ENCODE peak calls at places on chromosomes 16 and 17, in four cellular contexts. N, V, O and U are unnamed samples.

GRCh38 chr16:50067290-50067853 is 1.6 kb downstream of the HEATR3 start:
- DNase-seq in N (no peak), O (peak; percentile 51), V (peak; percentile 20), U (no peak)

GRCh38 chr16:74601131-74601871 is 5.6 kb downstream of the GLG1 start:
- DNase-seq in V (no peak), O (no peak), N (no peak), U (no peak)

GRCh38 chr16:86387461-86388440 is 122.6 kb upstream of the FOXF1 start:
- DNase-seq in N (no peak), O (no peak), V (peak; percentile 59), U (no peak)

GRCh38 chr16:3508736-3509135 is 7.9 kb downstream of the CLUAP1 start:
- DNase-seq in V (no peak), O (no peak), N (no peak), U (no peak)

GRCh38 chr16:2610781-2611498 is 71.4 kb upstream of the KCTD5 start:
- DNase-seq in V (no peak), N (peak; percentile 36), O (no peak), U (no peak)

GRCh38 chr16:84271866-84272265 is 22.8 kb upstream of the WFDC1 start:
- DNase-seq in O (no peak), N (no peak), V (no peak), U (no peak)

GRCh38 chr16:23423496-23424049 is 29.4 kb downstream of the COG7 start:
- DNase-seq in O (no peak), V (peak; percentile 10), N (peak; percentile 82), U (peak; percentile 38)

GRCh38 chr17:78338860-78339259 is 21.0 kb downstream of the SOCS3 start:
- DNase-seq in N (peak; percentile 11), V (no peak), O (no peak), U (no peak)

GRCh38 chr17:39705786-39706348 is 6.0 kb downstream of the ERBB2 start:
- DNase-seq in O (no peak), V (no peak), N (no peak), U (no peak)

GRCh38 chr16:1723450-1724147 is 17.6 kb downstream of the MAPK8IP3 start:
- DNase-seq in N (peak; percentile 57), O (peak; percentile 47), V (peak; percentile 28), U (no peak)

GRCh38 chr17:74773414-74773813 is 2.7 kb downstream of the NAT9 start:
- DNase-seq in O (no peak), N (no peak), V (no peak), U (no peak)

GRCh38 chr17:35079547-35079946 is 16.0 kb upstream of the RFFL start:
- DNase-seq in O (no peak), N (no peak), V (no peak), U (no peak)

GRCh38 chr16:70685938-70686375 is at the start of gene MTSS2:
- DNase-seq in V (peak; percentile 82), N (peak; percentile 94), O (peak; percentile 97), U (no peak)

GRCh38 chr16:22337045-22337444 is 37.4 kb downstream of the CDR2 start:
- DNase-seq in V (no peak), N (no peak), O (no peak), U (no peak)

GRCh38 chr17:50498021-50498874 is 10.0 kb upstream of the MYCBPAP start:
- DNase-seq in N (no peak), O (no peak), V (no peak), U (no peak)

GRCh38 chr17:48593126-48593829 is at the start of gene HOXB5:
- DNase-seq in V (no peak), O (peak; percentile 58), N (no peak), U (no peak)

DNA sequence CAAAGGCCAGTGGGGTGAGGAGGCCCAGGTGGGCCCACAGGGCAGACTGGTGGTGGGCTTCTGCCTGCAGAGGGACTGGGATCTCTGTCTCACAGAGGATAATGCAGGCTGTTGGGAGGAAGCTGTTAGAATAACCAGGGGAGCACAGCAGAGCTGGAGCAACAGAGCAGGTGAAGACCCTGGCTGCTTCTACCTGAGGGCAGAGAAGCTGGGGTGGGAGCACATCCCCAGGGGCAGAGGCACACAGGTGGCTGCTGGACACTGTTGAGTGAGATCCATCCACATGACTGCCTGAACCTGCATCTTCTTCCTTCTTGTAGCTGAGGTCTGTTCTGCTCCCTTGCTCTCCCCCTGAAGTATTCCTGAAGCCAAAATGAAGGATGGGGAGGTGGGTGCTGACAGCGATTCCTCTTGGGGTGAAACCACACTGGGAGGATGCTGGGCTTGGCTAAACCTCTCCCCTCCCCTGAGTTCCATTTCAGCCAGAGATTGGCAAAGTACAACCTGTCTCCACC is 1725.0 kb downstream of the TP53TG3F start:
- DNase-seq in N (no peak), V (no peak), O (no peak), U (no peak)
- H3K9me3 ChIP-seq in N (no peaks in the 10 kb centered on the region), V (no peaks in the 10 kb centered on the region), O (peaks cover 4% of the 10 kb centered on the region), U (no peaks in the 10 kb centered on the region)

GRCh38 chr16:8959921-8960787 is 3.6 kb downstream of the USP7 start:
- DNase-seq in N (no peak), V (peak; percentile 32), O (peak; percentile 44), U (no peak)
- H3K4me1 ChIP-seq in N (peaks cover 42% of the 10 kb centered on the region), V (peaks cover 24% of the 10 kb centered on the region), O (peaks cover 55% of the 10 kb centered on the region), U (peaks cover 63% of the 10 kb centered on the region)

DNA sequence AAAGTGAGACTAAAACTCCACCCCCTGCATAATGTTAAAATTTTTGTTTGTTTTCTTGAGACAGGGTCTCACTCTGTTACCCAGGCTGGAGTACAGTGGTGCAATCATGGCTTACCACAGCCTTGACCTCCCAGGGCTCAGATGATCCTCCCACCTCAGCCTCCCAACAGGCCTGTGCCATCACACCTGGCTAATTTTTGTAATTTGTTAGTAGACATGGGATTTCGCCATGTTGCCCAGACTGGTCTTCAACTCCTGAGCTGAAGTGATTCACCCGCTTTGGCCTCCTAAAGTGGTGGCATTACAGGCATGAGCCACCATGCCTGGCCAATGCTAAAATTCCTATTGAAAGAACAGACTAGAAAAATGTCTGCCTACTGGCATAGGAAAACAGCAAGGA is 103.8 kb downstream of the TRIM37 start:
- DNase-seq in V (no peak), N (no peak), O (no peak), U (no peak)
- H3K27ac ChIP-seq in V (no peak overlapping the region), N (no peak overlapping the region), O (no peak overlapping the region), U (no peak overlapping the region)

GRCh38 chr16:61413026-61413425 is 623.2 kb downstream of the CDH8 start:
- DNase-seq in O (no peak), V (no peak), N (no peak), U (no peak)

GRCh38 chr16:61409604-61410003 is 626.6 kb downstream of the CDH8 start:
- DNase-seq in N (no peak), V (no peak), O (no peak), U (no peak)

DNA sequence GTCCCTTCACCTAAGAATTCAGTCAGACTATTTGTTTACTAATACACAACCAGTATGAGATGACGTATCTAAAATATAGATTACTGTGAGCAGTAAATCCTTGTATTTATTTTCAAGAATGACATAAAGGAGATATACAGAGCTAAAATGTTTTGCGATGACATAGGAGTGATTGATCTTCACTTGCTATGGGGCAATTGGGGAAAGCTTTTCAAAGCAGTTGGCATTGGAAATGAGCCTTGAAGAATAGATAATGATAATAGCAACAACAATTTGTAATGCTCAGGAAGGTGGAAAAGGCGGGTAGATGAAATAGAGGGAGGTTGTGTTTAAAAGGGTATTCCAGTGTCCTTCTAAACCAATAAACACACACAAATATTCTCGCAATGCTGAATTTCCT is 623.7 kb downstream of the CDH8 start:
- DNase-seq in O (no peak), N (no peak), V (no peak), U (no peak)
- H3K9me3 ChIP-seq in O (no peaks in the 10 kb centered on the region), N (no peaks in the 10 kb centered on the region), V (no peaks in the 10 kb centered on the region), U (no peaks in the 10 kb centered on the region)